ENCODE peak calls at places on chromosomes 12 and 14, in six cellular contexts. N is upper lobe of left lung, F is HepG2, C is A549, Y is GM12878, U is K562. P is an unnamed sample.

GRCh38 chr14:61551419-61551818 is 143.9 kb upstream of the HIF1A start:
- ATAC-seq in N (no peak), F (no peak), C (no peak), Y (no peak), U (no peak), P (no peak)

GRCh38 chr12:93426406-93426805 is 15.3 kb downstream of the UBE2N start:
- ATAC-seq in N (no peak), F (no peak), C (peak; percentile 13), Y (peak; percentile 35), U (no peak), P (no peak)

GRCh38 chr12:94309348-94309747 is 150.3 kb downstream of the CEP83 start:
- ATAC-seq in N (no peak), F (no peak), C (no peak), Y (peak; percentile 88), U (no peak), P (no peak)

GRCh38 chr14:104665092-104665662 is 24.2 kb upstream of the INF2 start:
- ATAC-seq in N (no peak), F (no peak), C (peak; percentile 63), Y (peak; percentile 19), U (peak; percentile 40), P (no peak)

GRCh38 chr12:115437061-115437567 is 753.1 kb upstream of the TBX3 start:
- ATAC-seq in N (no peak), F (peak; percentile 30), C (no peak), Y (no peak), U (no peak), P (no peak)

GRCh38 chr12:122099856-122100255 is 21.3 kb downstream of the MLXIP start:
- ATAC-seq in N (no peak), F (no peak), C (no peak), Y (peak; percentile 28), U (no peak), P (no peak)

GRCh38 chr14:105411985-105412767 is 7.5 kb upstream of the MTA1 start:
- ATAC-seq in N (no peak), F (peak; percentile 7), C (peak; percentile 6), Y (no peak), U (no peak), P (no peak)

GRCh38 chr12:6821271-6821673 is 349 bp upstream of the GPR162 start:
- ATAC-seq in N (peak; percentile 47), F (peak; percentile 3), C (peak; percentile 35), Y (no peak), U (peak; percentile 53), P (peak; percentile 85)

GRCh38 chr14:87908591-87908990 is 84.4 kb downstream of the GALC start:
- ATAC-seq in N (no peak), F (no peak), C (no peak), Y (no peak), U (no peak), P (no peak)

GRCh38 chr12:124452576-124453391 is 114.6 kb downstream of the NCOR2 start:
- ATAC-seq in N (no peak), F (no peak), C (no peak), Y (peak; percentile 1), U (no peak), P (no peak)

GRCh38 chr14:89669209-89669608 is 252.2 kb upstream of the FOXN3 start:
- ATAC-seq in N (no peak), F (no peak), C (no peak), Y (peak; percentile 33), U (no peak), P (no peak)

GRCh38 chr14:71620401-71620800 is 311.8 kb upstream of the RGS6 start:
- ATAC-seq in N (no peak), F (no peak), C (no peak), Y (no peak), U (no peak), P (no peak)

GRCh38 chr12:89370411-89370810 is 18.1 kb upstream of the DUSP6 start:
- ATAC-seq in N (no peak), F (no peak), C (no peak), Y (no peak), U (no peak), P (no peak)

GRCh38 chr12:46635818-46636217 is 190.0 kb downstream of the SLC38A4 start:
- ATAC-seq in N (no peak), F (no peak), C (no peak), Y (no peak), U (no peak), P (no peak)

GRCh38 chr14:86942939-86943338 is 1050.0 kb downstream of the GALC start:
- ATAC-seq in N (no peak), F (no peak), C (no peak), Y (no peak), U (no peak), P (no peak)

GRCh38 chr14:29545714-29546113 is 381.9 kb downstream of the PRKD1 start:
- ATAC-seq in N (no peak), F (no peak), C (no peak), Y (no peak), U (no peak), P (no peak)

GRCh38 chr12:27973487-27973890 is 956 bp upstream of the PTHLH start:
- ATAC-seq in N (no peak), F (no peak), C (no peak), Y (no peak), U (no peak), P (no peak)

GRCh38 chr12:118034429-118035193 is 18.1 kb downstream of the RFC5 start:
- ATAC-seq in N (no peak), F (peak; percentile 87), C (peak; percentile 89), Y (peak; percentile 27), U (peak; percentile 75), P (peak; percentile 60)

GRCh38 chr12:53327435-53328042 is 6.1 kb upstream of the AAAS start:
- ATAC-seq in N (no peak), F (peak; percentile 11), C (peak; percentile 14), Y (no peak), U (no peak), P (no peak)

GRCh38 chr14:95134304-95134933 is 22.9 kb downstream of the DICER1 start:
- ATAC-seq in N (peak; percentile 57), F (no peak), C (no peak), Y (peak; percentile 80), U (no peak), P (no peak)

GRCh38 chr12:57875753-57876547 is 29.4 kb upstream of the CTDSP2 start:
- ATAC-seq in N (no peak), F (peak; percentile 67), C (peak; percentile 50), Y (no peak), U (peak; percentile 28), P (no peak)

GRCh38 chr12:50186667-50187066 is 19.5 kb upstream of the CERS5 start:
- ATAC-seq in N (no peak), F (no peak), C (no peak), Y (no peak), U (no peak), P (no peak)

GRCh38 chr12:47782372-47782770 is 9.3 kb downstream of the SLC48A1 start:
- ATAC-seq in N (no peak), F (no peak), C (no peak), Y (no peak), U (peak; percentile 1), P (no peak)

GRCh38 chr12:47785036-47785886 is 12.2 kb downstream of the SLC48A1 start:
- ATAC-seq in N (no peak), F (no peak), C (no peak), Y (no peak), U (peak; percentile 20), P (peak; percentile 27)

GRCh38 chr12:47783024-47783755 is 10.2 kb downstream of the SLC48A1 start:
- ATAC-seq in N (no peak), F (no peak), C (no peak), Y (no peak), U (no peak), P (no peak)

GRCh38 chr12:47785887-47786661 is 13.0 kb downstream of the SLC48A1 start:
- ATAC-seq in N (no peak), F (no peak), C (no peak), Y (no peak), U (no peak), P (no peak)

DNA sequence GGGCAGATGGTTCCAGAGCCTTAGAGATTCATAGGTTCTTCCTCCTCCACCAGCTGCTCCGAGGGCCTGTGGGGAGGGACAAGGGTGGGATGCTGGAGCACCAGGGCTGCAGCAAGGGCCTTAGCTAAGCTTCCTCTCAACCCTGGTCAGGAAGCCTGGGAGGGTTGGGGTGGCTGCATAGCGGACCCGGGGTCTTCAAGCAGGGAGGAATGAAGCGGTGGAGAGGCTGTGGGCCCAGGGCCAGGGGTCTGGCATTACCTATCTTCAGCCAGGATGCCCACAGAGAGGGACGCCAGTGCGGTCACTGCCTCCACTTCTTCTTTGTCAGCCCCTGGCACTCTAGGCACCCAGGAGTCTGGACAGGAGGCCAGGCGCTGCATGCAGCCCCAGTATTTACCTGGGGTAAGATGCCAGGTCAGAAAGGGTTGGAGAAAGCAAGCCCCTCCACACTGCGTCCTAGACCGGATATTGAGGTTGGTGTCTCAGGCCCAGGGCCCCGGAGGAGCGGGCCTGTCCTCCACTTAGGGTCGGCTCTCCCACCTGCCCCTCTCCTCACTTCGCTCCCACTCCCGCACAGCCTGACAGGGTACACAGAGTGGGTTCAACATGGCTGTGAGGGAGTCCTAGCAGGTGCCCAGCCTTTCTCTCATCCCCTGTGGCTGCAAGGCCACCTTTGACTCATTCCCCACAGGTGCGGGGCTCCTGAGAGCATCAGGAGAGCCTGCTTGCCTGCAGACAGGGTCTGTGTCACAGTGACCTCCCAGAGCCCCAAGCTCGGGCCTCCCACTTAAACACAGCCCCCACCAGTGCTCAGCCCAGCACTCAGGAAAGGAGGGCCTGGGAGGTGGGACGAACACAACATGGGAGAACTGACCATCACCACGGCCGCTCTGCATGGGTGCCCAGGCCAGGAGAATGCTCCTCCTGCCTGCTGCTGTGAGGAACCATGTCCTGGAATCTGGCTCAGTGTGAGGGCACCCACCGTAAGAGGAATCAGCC is 11.1 kb downstream of the SLC48A1 start:
- ATAC-seq in N (no peak), F (no peak), C (no peak), Y (no peak), U (no peak), P (no peak)
- TF ChIP-seq EP300 in N (no peak), F (no peak), C (no peak), Y (no peak), U (no peak), P (no peak)

GRCh38 chr14:100988956-100989355 is 85.4 kb upstream of the RTL1 start:
- ATAC-seq in N (no peak), F (no peak), C (peak; percentile 22), Y (no peak), U (no peak), P (no peak)
- H3K27ac ChIP-seq in N (no peak overlapping the region), F (no peak overlapping the region), C (peak overlapping the region; percentile 84), Y (no peak overlapping the region), U (no peak overlapping the region), P (no peak overlapping the region)

GRCh38 chr14:63924375-63924774 is 71.6 kb downstream of the SYNE2 start:
- ATAC-seq in N (no peak), F (no peak), C (no peak), Y (no peak), U (no peak), P (no peak)

GRCh38 chr14:63926641-63927040 is 73.8 kb downstream of the SYNE2 start:
- ATAC-seq in N (no peak), F (no peak), C (no peak), Y (no peak), U (no peak), P (no peak)

GRCh38 chr14:63923422-63923752 is 70.6 kb downstream of the SYNE2 start:
- ATAC-seq in N (no peak), F (peak; percentile 73), C (peak; percentile 70), Y (no peak), U (no peak), P (no peak)

GRCh38 chr14:63918411-63918810 is 65.6 kb downstream of the SYNE2 start:
- ATAC-seq in N (no peak), F (no peak), C (no peak), Y (no peak), U (no peak), P (no peak)

GRCh38 chr14:63922696-63923421 is 70.1 kb downstream of the SYNE2 start:
- ATAC-seq in N (peak; percentile 88), F (peak; percentile 98), C (peak; percentile 93), Y (peak; percentile 61), U (no peak), P (peak; percentile 84)
- TF ChIP-seq EP300 in N (no peak), F (peak; percentile 41), C (peak; percentile 55), Y (no peak), U (no peak), P (peak; percentile 62)

GRCh38 chr14:102451064-102451352 is 58.6 kb downstream of the ANKRD9 start:
- ATAC-seq in N (no peak), F (no peak), C (no peak), Y (no peak), U (no peak), P (no peak)
- H3K27ac ChIP-seq in N (no peak overlapping the region), F (no peak overlapping the region), C (no peak overlapping the region), Y (no peak overlapping the region), U (no peak overlapping the region), P (no peak overlapping the region)